ENCODE peak calls at places on chromosomes 16 and 17, in four cellular contexts. Q, L, R and N are unnamed samples.

GRCh38 chr17:38915639-38915995 is 9.8 kb upstream of the LASP1NB start:
- DNase-seq in Q (no peak), L (no peak), R (no peak), N (peak; percentile 28)

GRCh38 chr16:52533296-52533695 is 13.6 kb downstream of the TOX3 start:
- DNase-seq in Q (no peak), L (no peak), R (no peak), N (no peak)

GRCh38 chr17:73581379-73581778 is 62.9 kb downstream of the SDK2 start:
- DNase-seq in Q (no peak), L (no peak), R (no peak), N (no peak)

GRCh38 chr17:47702391-47702995 is 8.5 kb downstream of the TBKBP1 start:
- DNase-seq in Q (no peak), L (no peak), R (no peak), N (no peak)

GRCh38 chr17:79109584-79109983 is 35.0 kb downstream of the ENGASE start:
- DNase-seq in Q (no peak), L (no peak), R (no peak), N (no peak)

GRCh38 chr17:65231662-65232335 is 94.6 kb downstream of the RGS9 start:
- DNase-seq in Q (peak; percentile 77), L (peak; percentile 83), R (peak; percentile 71), N (no peak)

GRCh38 chr17:3008336-3009279 is 54.8 kb downstream of the OR1D5 start:
- DNase-seq in Q (no peak), L (no peak), R (no peak), N (peak; percentile 40)

GRCh38 chr17:31314788-31315105 is 893 bp upstream of the EVI2B start:
- DNase-seq in Q (no peak), L (no peak), R (no peak), N (no peak)

GRCh38 chr16:86033971-86034370 is 135.0 kb downstream of the IRF8 start:
- DNase-seq in Q (no peak), L (no peak), R (no peak), N (no peak)

GRCh38 chr17:45222273-45222993 is 748 bp downstream of the FMNL1 start:
- DNase-seq in Q (peak; percentile 24), L (no peak), R (peak; percentile 62), N (no peak)

GRCh38 chr17:6492892-6493674 is 48.8 kb downstream of the PIMREG start:
- DNase-seq in Q (no peak), L (no peak), R (peak; percentile 61), N (no peak)

GRCh38 chr17:2084129-2084765 is 29.3 kb downstream of the HIC1 start:
- DNase-seq in Q (no peak), L (peak; percentile 54), R (no peak), N (no peak)

GRCh38 chr17:47967607-47968252 is 3.2 kb upstream of the CDK5RAP3 start:
- DNase-seq in Q (no peak), L (no peak), R (no peak), N (no peak)

GRCh38 chr16:19644877-19645276 is 73.2 kb downstream of the KNOP1 start:
- DNase-seq in Q (peak; percentile 27), L (no peak), R (no peak), N (no peak)

GRCh38 chr17:14464741-14465140 is 163.9 kb downstream of the HS3ST3B1 start:
- DNase-seq in Q (no peak), L (no peak), R (no peak), N (no peak)